ENCODE peak calls at places on chromosomes 1 and 21, in six cellular contexts. One of them, this sample, is unnamed.

GRCh38 chr1:156619582-156619955 is 354 bp downstream of the HAPLN2 start:
- DNase-seq in dorsolateral prefrontal cortex: no peak
- DNase-seq in stimulated activated CD8-positive, alpha-beta memory T cell treated with anti-CD3 and anti-CD28 coated beads, Interleukin-15, amount 100 ng/mL, for 24 hours: no peak
- DNase-seq in iPS-NIHi11: no peak
- DNase-seq in H9: no peak
- DNase-seq in glutamatergic neuron: no peak
- DNase-seq in this sample: no peak

GRCh38 chr1:119254067-119254720 is 113.7 kb upstream of the WARS2 start:
- DNase-seq in dorsolateral prefrontal cortex: no peak
- DNase-seq in glutamatergic neuron: no peak
- DNase-seq in stimulated activated CD8-positive, alpha-beta memory T cell treated with anti-CD3 and anti-CD28 coated beads, Interleukin-15, amount 100 ng/mL, for 24 hours: no peak
- DNase-seq in H9: no peak
- DNase-seq in iPS-NIHi11: no peak
- DNase-seq in this sample: no peak

GRCh38 chr1:41434748-41435449 is 49.6 kb downstream of the EDN2 start:
- DNase-seq in H9: no peak
- DNase-seq in dorsolateral prefrontal cortex: no peak
- DNase-seq in glutamatergic neuron: no peak
- DNase-seq in iPS-NIHi11: no peak
- DNase-seq in stimulated activated CD8-positive, alpha-beta memory T cell treated with anti-CD3 and anti-CD28 coated beads, Interleukin-15, amount 100 ng/mL, for 24 hours: no peak
- DNase-seq in this sample: no peak

GRCh38 chr1:106536741-106537140 is 519.7 kb upstream of the PRMT6 start:
- DNase-seq in glutamatergic neuron: no peak
- DNase-seq in dorsolateral prefrontal cortex: no peak
- DNase-seq in iPS-NIHi11: no peak
- DNase-seq in stimulated activated CD8-positive, alpha-beta memory T cell treated with anti-CD3 and anti-CD28 coated beads, Interleukin-15, amount 100 ng/mL, for 24 hours: no peak
- DNase-seq in H9: no peak
- DNase-seq in this sample: no peak

GRCh38 chr1:27006683-27007082 is 6.0 kb downstream of the TENT5B start:
- DNase-seq in H9: peak; percentile 76
- DNase-seq in stimulated activated CD8-positive, alpha-beta memory T cell treated with anti-CD3 and anti-CD28 coated beads, Interleukin-15, amount 100 ng/mL, for 24 hours: no peak
- DNase-seq in iPS-NIHi11: no peak
- DNase-seq in dorsolateral prefrontal cortex: no peak
- DNase-seq in glutamatergic neuron: no peak
- DNase-seq in this sample: peak; percentile 79

GRCh38 chr1:43996733-43997115 is 5.3 kb downstream of the CCDC24 start:
- DNase-seq in H9: no peak
- DNase-seq in iPS-NIHi11: no peak
- DNase-seq in dorsolateral prefrontal cortex: no peak
- DNase-seq in glutamatergic neuron: no peak
- DNase-seq in stimulated activated CD8-positive, alpha-beta memory T cell treated with anti-CD3 and anti-CD28 coated beads, Interleukin-15, amount 100 ng/mL, for 24 hours: no peak
- DNase-seq in this sample: no peak

GRCh38 chr1:9426291-9426711 is 113.0 kb upstream of the SLC25A33 start:
- DNase-seq in iPS-NIHi11: no peak
- DNase-seq in H9: no peak
- DNase-seq in stimulated activated CD8-positive, alpha-beta memory T cell treated with anti-CD3 and anti-CD28 coated beads, Interleukin-15, amount 100 ng/mL, for 24 hours: peak; percentile 31
- DNase-seq in glutamatergic neuron: no peak
- DNase-seq in dorsolateral prefrontal cortex: no peak
- DNase-seq in this sample: no peak

GRCh38 chr1:220904861-220905260 is 25.6 kb downstream of the HLX start:
- DNase-seq in stimulated activated CD8-positive, alpha-beta memory T cell treated with anti-CD3 and anti-CD28 coated beads, Interleukin-15, amount 100 ng/mL, for 24 hours: no peak
- DNase-seq in H9: no peak
- DNase-seq in dorsolateral prefrontal cortex: no peak
- DNase-seq in iPS-NIHi11: no peak
- DNase-seq in glutamatergic neuron: no peak
- DNase-seq in this sample: no peak

GRCh38 chr1:201982082-201982922 is at the start of gene RNPEP:
- DNase-seq in stimulated activated CD8-positive, alpha-beta memory T cell treated with anti-CD3 and anti-CD28 coated beads, Interleukin-15, amount 100 ng/mL, for 24 hours: peak; percentile 49
- DNase-seq in H9: peak; percentile 77
- DNase-seq in dorsolateral prefrontal cortex: peak; percentile 62
- DNase-seq in iPS-NIHi11: peak; percentile 91
- DNase-seq in glutamatergic neuron: peak; percentile 78
- DNase-seq in this sample: peak; percentile 87

GRCh38 chr1:231940721-231941120 is 314.1 kb downstream of the DISC1 start:
- DNase-seq in stimulated activated CD8-positive, alpha-beta memory T cell treated with anti-CD3 and anti-CD28 coated beads, Interleukin-15, amount 100 ng/mL, for 24 hours: no peak
- DNase-seq in iPS-NIHi11: peak; percentile 26
- DNase-seq in dorsolateral prefrontal cortex: no peak
- DNase-seq in glutamatergic neuron: no peak
- DNase-seq in H9: no peak
- DNase-seq in this sample: no peak

GRCh38 chr1:5997316-5997715 is 5.1 kb upstream of the NPHP4 start:
- DNase-seq in stimulated activated CD8-positive, alpha-beta memory T cell treated with anti-CD3 and anti-CD28 coated beads, Interleukin-15, amount 100 ng/mL, for 24 hours: no peak
- DNase-seq in H9: no peak
- DNase-seq in iPS-NIHi11: no peak
- DNase-seq in dorsolateral prefrontal cortex: peak; percentile 20
- DNase-seq in glutamatergic neuron: peak; percentile 8
- DNase-seq in this sample: no peak

GRCh38 chr1:165376041-165376810 is 19.7 kb upstream of the LMX1A start:
- DNase-seq in H9: peak; percentile 87
- DNase-seq in stimulated activated CD8-positive, alpha-beta memory T cell treated with anti-CD3 and anti-CD28 coated beads, Interleukin-15, amount 100 ng/mL, for 24 hours: no peak
- DNase-seq in glutamatergic neuron: peak; percentile 60
- DNase-seq in dorsolateral prefrontal cortex: peak; percentile 56
- DNase-seq in iPS-NIHi11: peak; percentile 83
- DNase-seq in this sample: peak; percentile 93

GRCh38 chr1:223227486-223228196 is 84.6 kb upstream of the TLR5 start:
- DNase-seq in stimulated activated CD8-positive, alpha-beta memory T cell treated with anti-CD3 and anti-CD28 coated beads, Interleukin-15, amount 100 ng/mL, for 24 hours: no peak
- DNase-seq in iPS-NIHi11: no peak
- DNase-seq in dorsolateral prefrontal cortex: no peak
- DNase-seq in H9: peak; percentile 8
- DNase-seq in glutamatergic neuron: no peak
- DNase-seq in this sample: no peak

GRCh38 chr1:118154220-118154619 is 30.8 kb downstream of the SPAG17 start:
- DNase-seq in glutamatergic neuron: no peak
- DNase-seq in dorsolateral prefrontal cortex: no peak
- DNase-seq in stimulated activated CD8-positive, alpha-beta memory T cell treated with anti-CD3 and anti-CD28 coated beads, Interleukin-15, amount 100 ng/mL, for 24 hours: no peak
- DNase-seq in iPS-NIHi11: no peak
- DNase-seq in H9: no peak
- DNase-seq in this sample: no peak

GRCh38 chr1:231487910-231488309 is 40.6 kb upstream of the TSNAX start:
- DNase-seq in glutamatergic neuron: no peak
- DNase-seq in stimulated activated CD8-positive, alpha-beta memory T cell treated with anti-CD3 and anti-CD28 coated beads, Interleukin-15, amount 100 ng/mL, for 24 hours: no peak
- DNase-seq in H9: no peak
- DNase-seq in dorsolateral prefrontal cortex: no peak
- DNase-seq in iPS-NIHi11: no peak
- DNase-seq in this sample: no peak

GRCh38 chr21:32908529-32908928 is 117.2 kb upstream of the OLIG2 start:
- DNase-seq in iPS-NIHi11: no peak
- DNase-seq in stimulated activated CD8-positive, alpha-beta memory T cell treated with anti-CD3 and anti-CD28 coated beads, Interleukin-15, amount 100 ng/mL, for 24 hours: no peak
- DNase-seq in dorsolateral prefrontal cortex: no peak
- DNase-seq in H9: no peak
- DNase-seq in glutamatergic neuron: no peak
- DNase-seq in this sample: no peak

GRCh38 chr1:3533051-3534048 is 78.0 kb downstream of the MEGF6 start:
- DNase-seq in iPS-NIHi11: peak; percentile 76
- DNase-seq in glutamatergic neuron: peak; percentile 60
- DNase-seq in H9: peak; percentile 69
- DNase-seq in stimulated activated CD8-positive, alpha-beta memory T cell treated with anti-CD3 and anti-CD28 coated beads, Interleukin-15, amount 100 ng/mL, for 24 hours: no peak
- DNase-seq in dorsolateral prefrontal cortex: no peak
- DNase-seq in this sample: peak; percentile 82

GRCh38 chr1:18668750-18669404 is 38.2 kb downstream of the PAX7 start:
- DNase-seq in iPS-NIHi11: no peak
- DNase-seq in stimulated activated CD8-positive, alpha-beta memory T cell treated with anti-CD3 and anti-CD28 coated beads, Interleukin-15, amount 100 ng/mL, for 24 hours: no peak
- DNase-seq in H9: no peak
- DNase-seq in dorsolateral prefrontal cortex: no peak
- DNase-seq in glutamatergic neuron: no peak
- DNase-seq in this sample: no peak

GRCh38 chr1:118716775-118717174 is 271.4 kb downstream of the TBX15 start:
- DNase-seq in H9: no peak
- DNase-seq in glutamatergic neuron: no peak
- DNase-seq in dorsolateral prefrontal cortex: no peak
- DNase-seq in stimulated activated CD8-positive, alpha-beta memory T cell treated with anti-CD3 and anti-CD28 coated beads, Interleukin-15, amount 100 ng/mL, for 24 hours: no peak
- DNase-seq in iPS-NIHi11: no peak
- DNase-seq in this sample: no peak

GRCh38 chr1:7224644-7225043 is 439.4 kb downstream of the CAMTA1 start:
- DNase-seq in stimulated activated CD8-positive, alpha-beta memory T cell treated with anti-CD3 and anti-CD28 coated beads, Interleukin-15, amount 100 ng/mL, for 24 hours: no peak
- DNase-seq in iPS-NIHi11: peak; percentile 62
- DNase-seq in glutamatergic neuron: no peak
- DNase-seq in dorsolateral prefrontal cortex: no peak
- DNase-seq in H9: peak; percentile 72
- DNase-seq in this sample: peak; percentile 81

GRCh38 chr1:76998582-76999189 is 131.4 kb downstream of the ST6GALNAC5 start:
- DNase-seq in H9: no peak
- DNase-seq in iPS-NIHi11: no peak
- DNase-seq in stimulated activated CD8-positive, alpha-beta memory T cell treated with anti-CD3 and anti-CD28 coated beads, Interleukin-15, amount 100 ng/mL, for 24 hours: no peak
- DNase-seq in glutamatergic neuron: no peak
- DNase-seq in dorsolateral prefrontal cortex: no peak
- DNase-seq in this sample: no peak

GRCh38 chr21:20999567-21000169 is 1.5 kb downstream of the NCAM2 start:
- DNase-seq in dorsolateral prefrontal cortex: no peak
- DNase-seq in H9: peak; percentile 32
- DNase-seq in glutamatergic neuron: peak; percentile 62
- DNase-seq in stimulated activated CD8-positive, alpha-beta memory T cell treated with anti-CD3 and anti-CD28 coated beads, Interleukin-15, amount 100 ng/mL, for 24 hours: no peak
- DNase-seq in iPS-NIHi11: peak; percentile 53
- DNase-seq in this sample: peak; percentile 79

GRCh38 chr1:26138974-26139558 is 19.8 kb upstream of the FAM110D start:
- DNase-seq in dorsolateral prefrontal cortex: no peak
- DNase-seq in glutamatergic neuron: no peak
- DNase-seq in iPS-NIHi11: no peak
- DNase-seq in stimulated activated CD8-positive, alpha-beta memory T cell treated with anti-CD3 and anti-CD28 coated beads, Interleukin-15, amount 100 ng/mL, for 24 hours: no peak
- DNase-seq in H9: no peak
- DNase-seq in this sample: no peak

GRCh38 chr1:109112652-109113285 is 1.1 kb upstream of the ELAPOR1 start:
- DNase-seq in dorsolateral prefrontal cortex: peak; percentile 95
- DNase-seq in H9: peak; percentile 97
- DNase-seq in glutamatergic neuron: peak; percentile 100
- DNase-seq in stimulated activated CD8-positive, alpha-beta memory T cell treated with anti-CD3 and anti-CD28 coated beads, Interleukin-15, amount 100 ng/mL, for 24 hours: peak; percentile 78
- DNase-seq in iPS-NIHi11: peak; percentile 91
- DNase-seq in this sample: peak; percentile 99

GRCh38 chr1:55127827-55128343 is 87.3 kb downstream of the USP24 start:
- DNase-seq in glutamatergic neuron: no peak
- DNase-seq in stimulated activated CD8-positive, alpha-beta memory T cell treated with anti-CD3 and anti-CD28 coated beads, Interleukin-15, amount 100 ng/mL, for 24 hours: no peak
- DNase-seq in dorsolateral prefrontal cortex: no peak
- DNase-seq in H9: no peak
- DNase-seq in iPS-NIHi11: no peak
- DNase-seq in this sample: no peak

GRCh38 chr1:37865348-37866119 is 6.1 kb upstream of the MTF1 start:
- DNase-seq in stimulated activated CD8-positive, alpha-beta memory T cell treated with anti-CD3 and anti-CD28 coated beads, Interleukin-15, amount 100 ng/mL, for 24 hours: no peak
- DNase-seq in H9: no peak
- DNase-seq in iPS-NIHi11: no peak
- DNase-seq in dorsolateral prefrontal cortex: no peak
- DNase-seq in glutamatergic neuron: no peak
- DNase-seq in this sample: no peak

GRCh38 chr1:192807221-192807967 is 1.4 kb upstream of the RGS2 start:
- DNase-seq in H9: no peak
- DNase-seq in dorsolateral prefrontal cortex: no peak
- DNase-seq in stimulated activated CD8-positive, alpha-beta memory T cell treated with anti-CD3 and anti-CD28 coated beads, Interleukin-15, amount 100 ng/mL, for 24 hours: no peak
- DNase-seq in iPS-NIHi11: no peak
- DNase-seq in glutamatergic neuron: no peak
- DNase-seq in this sample: no peak

GRCh38 chr1:45206808-45207624 is 611 bp upstream of the ZSWIM5 start:
- DNase-seq in H9: no peak
- DNase-seq in dorsolateral prefrontal cortex: no peak
- DNase-seq in iPS-NIHi11: no peak
- DNase-seq in glutamatergic neuron: no peak
- DNase-seq in stimulated activated CD8-positive, alpha-beta memory T cell treated with anti-CD3 and anti-CD28 coated beads, Interleukin-15, amount 100 ng/mL, for 24 hours: no peak
- DNase-seq in this sample: no peak

GRCh38 chr1:234848972-234849641 is 239.1 kb upstream of the IRF2BP2 start:
- DNase-seq in iPS-NIHi11: no peak
- DNase-seq in dorsolateral prefrontal cortex: no peak
- DNase-seq in stimulated activated CD8-positive, alpha-beta memory T cell treated with anti-CD3 and anti-CD28 coated beads, Interleukin-15, amount 100 ng/mL, for 24 hours: no peak
- DNase-seq in H9: no peak
- DNase-seq in glutamatergic neuron: no peak
- DNase-seq in this sample: peak; percentile 44

GRCh38 chr21:46092026-46092764 is 5.7 kb upstream of the COL6A2 start:
- DNase-seq in iPS-NIHi11: no peak
- DNase-seq in dorsolateral prefrontal cortex: peak; percentile 20
- DNase-seq in stimulated activated CD8-positive, alpha-beta memory T cell treated with anti-CD3 and anti-CD28 coated beads, Interleukin-15, amount 100 ng/mL, for 24 hours: no peak
- DNase-seq in glutamatergic neuron: no peak
- DNase-seq in H9: no peak
- DNase-seq in this sample: no peak

GRCh38 chr1:43978551-43979260 is at the start of gene B4GALT2:
- DNase-seq in stimulated activated CD8-positive, alpha-beta memory T cell treated with anti-CD3 and anti-CD28 coated beads, Interleukin-15, amount 100 ng/mL, for 24 hours: no peak
- DNase-seq in glutamatergic neuron: peak; percentile 59
- DNase-seq in iPS-NIHi11: peak; percentile 95
- DNase-seq in H9: peak; percentile 68
- DNase-seq in dorsolateral prefrontal cortex: no peak
- DNase-seq in this sample: peak; percentile 80

GRCh38 chr1:78591971-78592370 is 28.3 kb upstream of the IFI44L start:
- DNase-seq in iPS-NIHi11: no peak
- DNase-seq in dorsolateral prefrontal cortex: no peak
- DNase-seq in glutamatergic neuron: no peak
- DNase-seq in stimulated activated CD8-positive, alpha-beta memory T cell treated with anti-CD3 and anti-CD28 coated beads, Interleukin-15, amount 100 ng/mL, for 24 hours: no peak
- DNase-seq in H9: no peak
- DNase-seq in this sample: no peak

GRCh38 chr1:186841599-186841998 is 12.8 kb downstream of the PLA2G4A start:
- DNase-seq in H9: no peak
- DNase-seq in iPS-NIHi11: no peak
- DNase-seq in stimulated activated CD8-positive, alpha-beta memory T cell treated with anti-CD3 and anti-CD28 coated beads, Interleukin-15, amount 100 ng/mL, for 24 hours: no peak
- DNase-seq in glutamatergic neuron: no peak
- DNase-seq in dorsolateral prefrontal cortex: no peak
- DNase-seq in this sample: no peak

GRCh38 chr1:205329719-205330118 is 8.2 kb upstream of the NUAK2 start:
- DNase-seq in H9: no peak
- DNase-seq in stimulated activated CD8-positive, alpha-beta memory T cell treated with anti-CD3 and anti-CD28 coated beads, Interleukin-15, amount 100 ng/mL, for 24 hours: no peak
- DNase-seq in glutamatergic neuron: no peak
- DNase-seq in iPS-NIHi11: no peak
- DNase-seq in dorsolateral prefrontal cortex: no peak
- DNase-seq in this sample: no peak

This sample was measured in endodermal cell.